ENCODE peak calls at places on chromosomes 12 and 14, in ten cellular contexts. T is activated effector memory CD4-positive, alpha-beta T cell treated with anti-CD3 and anti-CD28 coated beads, Interleukin-2, amount 50 U/mL, for 16 hours; S is Peyer's patch; M is psoas muscle; B is MV-4-11; G is lower leg skin; J is HEK293T; X is NCI-H187 treated with DMSO at 0.1 percent for 48 hours; P is left colon; U is T-helper 2 cell. W is an unnamed sample.

GRCh38 chr14:24179961-24180726 is 8.3 kb downstream of the REC8 start:
- DNase-seq in T (no peak), S (no peak), M (no peak), B (no peak), G (no peak), J (no peak), X (no peak), P (no peak), U (no peak), W (peak; percentile 12)

GRCh38 chr14:61508526-61508925 is 186.8 kb upstream of the HIF1A start:
- DNase-seq in T (no peak), S (no peak), M (no peak), B (no peak), G (no peak), J (no peak), X (no peak), P (no peak), U (no peak), W (no peak)

GRCh38 chr14:24813819-24814259 is 179.8 kb upstream of the GZMB start:
- DNase-seq in T (no peak), S (no peak), M (no peak), B (no peak), G (no peak), J (no peak), X (no peak), P (no peak), U (no peak), W (no peak)

GRCh38 chr12:54370218-54370730 is 6.0 kb upstream of the GPR84 start:
- DNase-seq in T (no peak), S (no peak), M (peak; percentile 83), B (peak; percentile 44), G (no peak), J (peak; percentile 85), X (no peak), P (peak; percentile 67), U (no peak), W (no peak)

GRCh38 chr14:99982449-99983250 is 82.6 kb upstream of the EVL start:
- DNase-seq in T (peak; percentile 85), S (no peak), M (peak; percentile 42), B (peak; percentile 61), G (no peak), J (peak; percentile 66), X (peak; percentile 41), P (peak; percentile 40), U (peak; percentile 20), W (peak; percentile 3)

GRCh38 chr12:58888131-58888783 is 32.0 kb downstream of the LRIG3 start:
- DNase-seq in T (no peak), S (no peak), M (no peak), B (no peak), G (peak; percentile 76), J (no peak), X (peak; percentile 85), P (no peak), U (no peak), W (peak; percentile 86)

GRCh38 chr14:29637406-29637805 is 290.2 kb downstream of the PRKD1 start:
- DNase-seq in T (no peak), S (no peak), M (no peak), B (no peak), G (peak; percentile 48), J (no peak), X (no peak), P (no peak), U (no peak), W (peak; percentile 51)

GRCh38 chr12:24840046-24840800 is 108.7 kb downstream of the BCAT1 start:
- DNase-seq in T (no peak), S (no peak), M (no peak), B (no peak), G (no peak), J (no peak), X (no peak), P (no peak), U (no peak), W (no peak)

GRCh38 chr14:25095784-25096390 is 45.9 kb upstream of the STXBP6 start:
- DNase-seq in T (no peak), S (no peak), M (no peak), B (peak; percentile 79), G (no peak), J (no peak), X (no peak), P (peak; percentile 57), U (no peak), W (no peak)

GRCh38 chr12:4243098-4243795 is 30.3 kb upstream of the CCND2 start:
- DNase-seq in T (no peak), S (no peak), M (no peak), B (peak; percentile 83), G (no peak), J (no peak), X (no peak), P (no peak), U (no peak), W (no peak)

GRCh38 chr12:1795221-1795784 is 25.1 kb upstream of the LRTM2 start:
- DNase-seq in T (no peak), S (no peak), M (no peak), B (no peak), G (no peak), J (no peak), X (no peak), P (no peak), U (no peak), W (no peak)

GRCh38 chr12:75666126-75666979 is 154.9 kb upstream of the KRR1 start:
- DNase-seq in T (no peak), S (no peak), M (no peak), B (no peak), G (no peak), J (no peak), X (no peak), P (no peak), U (no peak), W (no peak)

GRCh38 chr14:38297681-38298080 is 41.8 kb upstream of the CLEC14A start:
- DNase-seq in T (no peak), S (no peak), M (no peak), B (no peak), G (no peak), J (no peak), X (no peak), P (no peak), U (no peak), W (no peak)

GRCh38 chr12:34257093-34257492 is 234.8 kb downstream of the ALG10 start:
- DNase-seq in T (no peak), S (no peak), M (no peak), B (no peak), G (no peak), J (no peak), X (no peak), P (no peak), U (no peak), W (no peak)

GRCh38 chr14:78164226-78164853 is 5.8 kb upstream of the NRXN3 start:
- DNase-seq in T (no peak), S (no peak), M (no peak), B (peak; percentile 73), G (no peak), J (peak; percentile 53), X (no peak), P (no peak), U (no peak), W (peak; percentile 15)

GRCh38 chr12:51954465-51955361 is 3.2 kb downstream of the ACVR1B start:
- DNase-seq in T (no peak), S (no peak), M (no peak), B (peak; percentile 64), G (peak; percentile 40), J (no peak), X (no peak), P (peak; percentile 36), U (no peak), W (no peak)

GRCh38 chr14:91829511-91829910 is 37.8 kb downstream of the TC2N start:
- DNase-seq in T (no peak), S (no peak), M (no peak), B (no peak), G (no peak), J (no peak), X (no peak), P (no peak), U (no peak), W (no peak)

GRCh38 chr12:57454566-57455373 is at the start of gene INHBE:
- DNase-seq in T (no peak), S (no peak), M (peak; percentile 64), B (peak; percentile 69), G (no peak), J (no peak), X (no peak), P (no peak), U (no peak), W (no peak)

GRCh38 chr14:65303185-65303901 is 109.2 kb upstream of the FUT8 start:
- DNase-seq in T (no peak), S (no peak), M (no peak), B (no peak), G (no peak), J (no peak), X (no peak), P (peak; percentile 45), U (no peak), W (no peak)

GRCh38 chr14:31449971-31450610 is 7.2 kb downstream of the DTD2 start:
- DNase-seq in T (no peak), S (no peak), M (no peak), B (peak; percentile 15), G (no peak), J (peak; percentile 27), X (no peak), P (no peak), U (no peak), W (no peak)

W was measured in DMS153.